ENCODE peak calls at places on chromosome 20, in seven cellular contexts. U is HCT116, F is sigmoid colon, A is GM23338, N is transverse colon, O is upper lobe of left lung, D is H1. J is an unnamed sample.

GRCh38 chr20:53642196-53643030 is 48.8 kb upstream of the ZNF217 start:
- DNase-seq in U (peak), F (no peak), A (peak), N (peak), O (peak), D (no peak), J (no peak)

GRCh38 chr20:48651960-48652359 is 175.8 kb downstream of the PREX1 start:
- DNase-seq in U (no peak), F (no peak), A (no peak), N (no peak), O (no peak), D (no peak), J (no peak)

GRCh38 chr20:3865152-3865886 is 18.7 kb downstream of the MAVS start:
- DNase-seq in U (no peak), F (no peak), A (no peak), N (no peak), O (no peak), D (no peak), J (no peak)

GRCh38 chr20:4455301-4455701 is 266.4 kb upstream of the PRND start:
- DNase-seq in U (peak), F (no peak), A (no peak), N (no peak), O (no peak), D (no peak), J (no peak)

GRCh38 chr20:4828830-4829493 is 107.3 kb downstream of the PRND start:
- DNase-seq in U (no peak), F (peak), A (no peak), N (no peak), O (no peak), D (peak), J (no peak)

GRCh38 chr20:21515300-21516179 is 1.7 kb upstream of the NKX2-2 start:
- DNase-seq in U (no peak), F (no peak), A (peak), N (no peak), O (no peak), D (peak), J (no peak)

GRCh38 chr20:49340161-49340966 is 62.5 kb upstream of the ZNFX1 start:
- DNase-seq in U (no peak), F (peak), A (no peak), N (no peak), O (no peak), D (no peak), J (no peak)

GRCh38 chr20:64025101-64025825 is 10.7 kb upstream of the C20orf204 start:
- DNase-seq in U (no peak), F (no peak), A (no peak), N (no peak), O (no peak), D (no peak), J (no peak)

GRCh38 chr20:53021934-53022333 is 49.8 kb downstream of the TSHZ2 start:
- DNase-seq in U (no peak), F (no peak), A (no peak), N (no peak), O (no peak), D (no peak), J (no peak)

GRCh38 chr20:5919634-5920544 is 30.4 kb downstream of the TRMT6 start:
- DNase-seq in U (no peak), F (no peak), A (no peak), N (no peak), O (no peak), D (no peak), J (no peak)

GRCh38 chr20:10216146-10216741 is 2.4 kb upstream of the SNAP25 start:
- DNase-seq in U (no peak), F (no peak), A (peak), N (no peak), O (no peak), D (no peak), J (no peak)

GRCh38 chr20:5862703-5863039 is 87.7 kb downstream of the TRMT6 start:
- DNase-seq in U (no peak), F (no peak), A (no peak), N (no peak), O (no peak), D (no peak), J (no peak)

GRCh38 chr20:2631228-2631627 is 21.2 kb upstream of the NOP56 start:
- DNase-seq in U (no peak), F (no peak), A (peak), N (no peak), O (no peak), D (no peak), J (no peak)

GRCh38 chr20:25389858-25390537 is 637 bp downstream of the ABHD12 start:
- DNase-seq in U (no peak), F (peak), A (peak), N (peak), O (peak), D (peak), J (peak)

GRCh38 chr20:13029687-13030510 is 21.1 kb downstream of the SPTLC3 start:
- DNase-seq in U (peak), F (no peak), A (no peak), N (peak), O (no peak), D (no peak), J (no peak)

GRCh38 chr20:23654005-23654404 is 16.2 kb upstream of the CST3 start:
- DNase-seq in U (no peak), F (no peak), A (no peak), N (no peak), O (no peak), D (no peak), J (no peak)

GRCh38 chr20:21396921-21397340 is 395 bp downstream of the NKX2-4 start:
- DNase-seq in U (no peak), F (no peak), A (peak), N (no peak), O (no peak), D (peak), J (no peak)

GRCh38 chr20:5844063-5844681 is 94.0 kb downstream of the SHLD1 start:
- DNase-seq in U (peak), F (no peak), A (no peak), N (no peak), O (no peak), D (no peak), J (no peak)

GRCh38 chr20:32465092-32465900 is 107.2 kb downstream of the ASXL1 start:
- DNase-seq in U (no peak), F (peak), A (no peak), N (peak), O (peak), D (no peak), J (peak)

GRCh38 chr20:31449511-31450128 is 9.2 kb downstream of the DEFB123 start:
- DNase-seq in U (no peak), F (no peak), A (no peak), N (no peak), O (no peak), D (no peak), J (no peak)

GRCh38 chr20:6017467-6017866 is 36.4 kb downstream of the LRRN4 start:
- DNase-seq in U (no peak), F (no peak), A (no peak), N (no peak), O (no peak), D (no peak), J (no peak)

GRCh38 chr20:19047040-19047950 is 165.1 kb upstream of the SLC24A3 start:
- DNase-seq in U (no peak), F (no peak), A (no peak), N (peak), O (peak), D (no peak), J (no peak)

GRCh38 chr20:49276201-49276894 is 1.5 kb downstream of the ZNFX1 start:
- DNase-seq in U (no peak), F (no peak), A (no peak), N (peak), O (peak), D (no peak), J (no peak)

GRCh38 chr20:8722277-8722928 is 346.5 kb upstream of the PLCB4 start:
- DNase-seq in U (peak), F (no peak), A (peak), N (peak), O (no peak), D (no peak), J (no peak)

GRCh38 chr20:2891343-2891742 is 18.1 kb downstream of the PTPRA start:
- DNase-seq in U (no peak), F (no peak), A (no peak), N (no peak), O (no peak), D (no peak), J (no peak)

GRCh38 chr20:32231847-32232246 is 24.2 kb downstream of the POFUT1 start:
- DNase-seq in U (no peak), F (no peak), A (no peak), N (no peak), O (no peak), D (no peak), J (no peak)

DNA sequence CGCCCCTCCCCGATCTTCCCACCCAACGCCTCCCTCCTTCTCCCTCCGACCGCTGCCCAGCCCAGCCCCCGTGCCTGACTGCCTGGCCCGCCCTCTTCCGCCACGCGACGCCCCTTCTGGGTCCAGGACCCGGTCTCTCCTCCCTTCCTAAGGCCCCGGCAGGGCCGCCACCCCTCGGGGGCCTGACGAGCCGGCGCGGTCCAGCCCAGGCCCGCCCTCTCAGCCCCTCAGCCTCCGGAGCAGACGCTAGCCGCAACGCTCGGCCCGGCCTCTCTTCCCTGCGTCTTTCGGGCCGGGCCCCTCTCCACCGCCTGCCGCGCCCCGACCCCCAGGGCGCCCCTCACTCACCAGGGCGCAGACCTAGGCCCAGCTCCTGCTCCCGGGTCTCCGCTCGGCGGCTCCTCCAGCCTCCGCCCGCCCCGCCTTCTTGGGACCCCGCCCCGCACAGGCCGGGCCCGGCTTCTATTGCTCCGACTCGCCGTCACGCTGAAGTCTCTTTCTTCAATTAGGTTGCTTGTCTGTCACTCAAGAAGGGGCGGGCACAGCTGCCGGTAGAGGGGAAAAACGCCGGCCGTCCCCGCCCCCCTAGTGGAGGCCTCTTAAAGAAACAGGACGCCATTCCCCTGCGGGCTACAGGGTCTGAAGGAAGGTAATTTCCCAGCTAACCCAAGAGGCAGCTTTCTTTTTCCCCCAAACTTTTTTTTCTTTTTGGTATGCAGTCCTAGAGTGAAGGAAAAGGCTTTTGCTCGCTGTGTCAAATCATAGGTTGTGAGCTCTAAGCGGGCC is at the start of gene ELMO2:
- DNase-seq in U (peak), F (peak), A (peak), N (peak), O (peak), D (peak), J (peak)
- TF ChIP-seq POLR2AphosphoS5 in U (peak), F (peak), A (peak), N (peak), O (peak), D (peak), J (peak)

GRCh38 chr20:47019106-47019824 is 124.6 kb downstream of the EYA2 start:
- DNase-seq in U (no peak), F (peak), A (peak), N (peak), O (no peak), D (no peak), J (peak)
- TF ChIP-seq POLR2AphosphoS5 in U (no peak), F (peak), A (no peak), N (peak), O (peak), D (no peak), J (peak)

DNA sequence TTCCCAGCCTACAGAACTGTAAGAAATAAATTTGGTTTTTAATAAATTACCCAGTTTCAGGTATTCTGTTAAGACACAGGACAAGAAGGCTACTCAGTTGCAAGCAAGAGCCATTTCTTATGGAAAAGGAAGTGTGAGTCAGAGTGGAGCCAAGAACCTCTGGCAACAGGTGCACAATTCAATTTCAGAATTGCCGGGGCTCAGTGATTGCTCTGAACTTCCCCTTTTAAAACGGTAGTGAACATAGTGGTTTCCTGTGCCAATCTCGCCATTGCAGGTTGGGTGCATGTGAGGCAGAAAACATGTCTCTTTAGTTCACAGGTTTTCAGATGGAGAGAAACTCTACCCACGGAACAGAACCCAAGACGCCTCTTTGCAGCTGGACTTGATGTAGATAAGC is 16.4 kb downstream of the PIGT start:
- DNase-seq in U (no peak), F (no peak), A (no peak), N (no peak), O (no peak), D (no peak), J (no peak)
- TF ChIP-seq POLR2AphosphoS5 in U (no peak), F (no peak), A (no peak), N (no peak), O (no peak), D (no peak), J (peak)

GRCh38 chr20:62485701-62486089 is 9.9 kb upstream of the GATA5 start:
- DNase-seq in U (no peak), F (no peak), A (no peak), N (no peak), O (no peak), D (no peak), J (no peak)

GRCh38 chr20:62483613-62484468 is 8.0 kb upstream of the GATA5 start:
- DNase-seq in U (no peak), F (no peak), A (no peak), N (no peak), O (no peak), D (no peak), J (no peak)

GRCh38 chr20:62484478-62484877 is 8.7 kb upstream of the GATA5 start:
- DNase-seq in U (no peak), F (no peak), A (no peak), N (no peak), O (no peak), D (no peak), J (no peak)

GRCh38 chr20:62486431-62486954 is 10.7 kb upstream of the GATA5 start:
- DNase-seq in U (no peak), F (no peak), A (no peak), N (no peak), O (no peak), D (no peak), J (no peak)

GRCh38 chr20:62485062-62485700 is 9.4 kb upstream of the GATA5 start:
- DNase-seq in U (no peak), F (no peak), A (no peak), N (no peak), O (no peak), D (no peak), J (no peak)
- TF ChIP-seq POLR2AphosphoS5 in U (no peak), F (no peak), A (no peak), N (no peak), O (no peak), D (no peak), J (no peak)

GRCh38 chr20:1338801-1339200 is 9.9 kb upstream of the SDCBP2 start:
- DNase-seq in U (no peak), F (no peak), A (no peak), N (no peak), O (peak), D (peak), J (peak)

GRCh38 chr20:1337441-1337840 is 8.5 kb upstream of the SDCBP2 start:
- DNase-seq in U (no peak), F (no peak), A (no peak), N (no peak), O (no peak), D (peak), J (no peak)

GRCh38 chr20:1338096-1338495 is 9.2 kb upstream of the SDCBP2 start:
- DNase-seq in U (no peak), F (no peak), A (no peak), N (no peak), O (no peak), D (peak), J (peak)

GRCh38 chr20:1335961-1336698 is 7.2 kb upstream of the SDCBP2 start:
- DNase-seq in U (no peak), F (peak), A (no peak), N (no peak), O (no peak), D (peak), J (peak)

GRCh38 chr20:1336699-1337387 is 7.9 kb upstream of the SDCBP2 start:
- DNase-seq in U (no peak), F (peak), A (peak), N (peak), O (peak), D (peak), J (peak)
- TF ChIP-seq POLR2AphosphoS5 in U (no peak), F (peak), A (no peak), N (peak), O (peak), D (no peak), J (peak)

GRCh38 chr20:38158701-38159325 is 6.3 kb downstream of the TGM2 start:
- DNase-seq in U (no peak), F (no peak), A (no peak), N (no peak), O (peak), D (no peak), J (peak)
- TF ChIP-seq POLR2AphosphoS5 in U (no peak), F (no peak), A (no peak), N (no peak), O (peak), D (no peak), J (peak)

GRCh38 chr20:41818369-41818768 is 200.2 kb upstream of the CHD6 start:
- DNase-seq in U (no peak), F (no peak), A (no peak), N (no peak), O (no peak), D (no peak), J (no peak)

GRCh38 chr20:41818991-41819390 is 200.8 kb upstream of the CHD6 start:
- DNase-seq in U (no peak), F (no peak), A (no peak), N (no peak), O (no peak), D (no peak), J (no peak)
- TF ChIP-seq POLR2AphosphoS5 in U (no peak), F (no peak), A (no peak), N (no peak), O (no peak), D (no peak), J (no peak)

GRCh38 chr20:58898629-58899028 is 46.1 kb downstream of the GNAS start:
- DNase-seq in U (no peak), F (no peak), A (no peak), N (no peak), O (no peak), D (no peak), J (no peak)

GRCh38 chr20:58897493-58897892 is 45.0 kb downstream of the GNAS start:
- DNase-seq in U (no peak), F (no peak), A (no peak), N (no peak), O (no peak), D (no peak), J (no peak)

GRCh38 chr20:58900292-58900931 is 47.9 kb downstream of the GNAS start:
- DNase-seq in U (no peak), F (no peak), A (peak), N (no peak), O (no peak), D (no peak), J (no peak)

GRCh38 chr20:58902003-58902402 is 49.5 kb downstream of the GNAS start:
- DNase-seq in U (no peak), F (no peak), A (no peak), N (no peak), O (no peak), D (no peak), J (no peak)

GRCh38 chr20:58899518-58899917 is 47.0 kb downstream of the GNAS start:
- DNase-seq in U (no peak), F (no peak), A (no peak), N (no peak), O (no peak), D (no peak), J (no peak)
- TF ChIP-seq POLR2AphosphoS5 in U (no peak), F (no peak), A (no peak), N (no peak), O (no peak), D (peak), J (peak)

DNA sequence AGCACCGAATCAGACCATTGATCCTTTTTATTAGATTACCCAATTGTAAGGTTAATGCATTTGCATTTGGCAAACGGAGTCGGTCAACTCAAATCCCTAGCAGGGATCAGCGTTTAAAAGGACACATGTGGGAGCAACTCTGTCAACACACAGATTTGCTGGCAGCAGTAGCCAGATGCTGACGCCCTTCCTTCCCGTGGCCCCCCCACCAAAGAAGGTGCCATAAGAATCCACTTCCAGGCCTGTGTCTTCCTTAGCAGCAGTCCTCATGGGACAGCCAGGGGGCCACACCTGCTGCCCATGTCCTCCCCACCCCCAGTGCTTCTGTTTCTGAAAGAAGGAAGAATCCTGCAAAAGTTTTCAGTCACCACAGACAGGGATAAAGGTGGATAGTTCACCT is 24.5 kb upstream of the MAFB start:
- DNase-seq in U (no peak), F (no peak), A (no peak), N (no peak), O (no peak), D (no peak), J (no peak)
- TF ChIP-seq POLR2AphosphoS5 in U (no peak), F (no peak), A (no peak), N (no peak), O (no peak), D (no peak), J (no peak)

GRCh38 chr20:57702091-57702490 is 7.7 kb downstream of the PMEPA1 start:
- DNase-seq in U (no peak), F (no peak), A (no peak), N (no peak), O (no peak), D (no peak), J (no peak)
- TF ChIP-seq POLR2AphosphoS5 in U (no peak), F (no peak), A (no peak), N (no peak), O (no peak), D (no peak), J (no peak)